ENCODE peak calls at places on chromosomes 2 and 18, in six cellular contexts. O, F, N, P, W and J are unnamed samples.

GRCh38 chr18:6145645-6146308 is 250.5 kb upstream of the TMEM200C start:
- DNase-seq in P (no peak), F (no peak), O (no peak), W (no peak), N (no peak), J (no peak)

GRCh38 chr18:12606592-12607315 is 51.2 kb downstream of the SPIRE1 start:
- DNase-seq in N (peak; percentile 50), F (no peak), P (peak; percentile 38), W (no peak), O (no peak), J (no peak)

GRCh38 chr2:232942831-232943230 is 70.2 kb downstream of the NGEF start:
- DNase-seq in O (no peak), F (no peak), P (no peak), N (no peak), W (no peak), J (no peak)

GRCh38 chr18:36454848-36455458 is 157.4 kb downstream of the FHOD3 start:
- DNase-seq in O (no peak), P (no peak), N (no peak), F (no peak), W (no peak), J (no peak)

GRCh38 chr2:74461187-74462053 is 3.2 kb downstream of the WBP1 start:
- DNase-seq in O (no peak), W (no peak), N (peak; percentile 47), F (peak; percentile 47), P (peak; percentile 51), J (peak; percentile 41)

GRCh38 chr2:11930211-11930761 is 183.9 kb downstream of the LPIN1 start:
- DNase-seq in N (no peak), P (no peak), F (peak; percentile 26), O (no peak), W (no peak), J (peak; percentile 32)

GRCh38 chr2:165633431-165633830 is 160.6 kb downstream of the GALNT3 start:
- DNase-seq in F (no peak), N (no peak), O (no peak), P (no peak), W (peak; percentile 34), J (no peak)

GRCh38 chr2:20135631-20136050 is 84.2 kb upstream of the LAPTM4A start:
- DNase-seq in P (peak; percentile 74), N (peak; percentile 75), F (peak; percentile 72), W (peak; percentile 63), O (no peak), J (peak; percentile 89)

GRCh38 chr2:202317080-202317859 is 51.7 kb downstream of the NOP58 start:
- DNase-seq in W (no peak), F (no peak), N (no peak), O (no peak), P (no peak), J (peak; percentile 37)

GRCh38 chr2:198657520-198658121 is 800.1 kb downstream of the SATB2 start:
- DNase-seq in W (no peak), P (peak; percentile 7), O (no peak), N (peak; percentile 36), F (peak; percentile 6), J (peak; percentile 3)

GRCh38 chr2:6031165-6031867 is 339.1 kb downstream of the SOX11 start:
- DNase-seq in W (no peak), P (no peak), O (no peak), F (no peak), N (no peak), J (no peak)

GRCh38 chr2:236574424-236575145 is 5.0 kb downstream of the ACKR3 start:
- DNase-seq in N (no peak), P (no peak), W (no peak), O (no peak), F (no peak), J (no peak)

GRCh38 chr2:208311954-208312353 is 45.9 kb downstream of the PIKFYVE start:
- DNase-seq in W (no peak), P (no peak), N (no peak), O (no peak), F (no peak), J (no peak)

GRCh38 chr2:200985806-200986205 is 22.3 kb upstream of the ORC2 start:
- DNase-seq in N (no peak), W (no peak), F (no peak), P (no peak), O (no peak), J (no peak)

GRCh38 chr2:98502556-98503335 is 58.1 kb downstream of the INPP4A start:
- DNase-seq in F (no peak), O (no peak), W (no peak), N (no peak), P (no peak), J (no peak)
- TF ChIP-seq CHD2 in F (no peak), O (no peak), W (no peak), N (no peak), P (no peak), J (no peak)

GRCh38 chr2:47897191-47897955 is 8.9 kb downstream of the FBXO11 start:
- DNase-seq in N (no peak), O (no peak), F (no peak), P (no peak), W (no peak), J (no peak)
- TF ChIP-seq CHD2 in N (no peak), O (no peak), F (no peak), P (no peak), W (no peak), J (no peak)

DNA sequence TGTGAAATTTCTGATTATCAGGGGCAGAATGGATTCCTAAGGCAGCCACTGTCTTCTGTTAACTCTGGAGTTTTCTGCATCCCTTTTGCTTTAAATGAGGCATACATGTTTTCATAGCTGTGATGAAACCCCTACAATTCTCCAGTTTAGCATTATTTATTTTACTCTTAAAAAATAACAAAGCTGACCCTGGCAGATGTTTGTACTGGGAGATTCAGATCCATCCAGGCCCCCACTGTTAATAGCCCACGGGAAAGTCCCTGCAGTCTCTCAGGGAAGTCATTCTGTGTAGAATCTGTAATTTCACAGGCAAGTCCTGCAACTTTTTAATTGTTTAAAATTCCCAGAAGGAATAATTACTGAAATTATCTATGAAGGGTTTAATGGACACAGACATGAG is 343 bp upstream of the SULT1C4 start:
- DNase-seq in O (no peak), W (no peak), F (no peak), N (no peak), P (peak; percentile 20), J (no peak)
- TF ChIP-seq CHD2 in O (no peak), W (no peak), F (no peak), N (no peak), P (no peak), J (no peak)

GRCh38 chr2:228479014-228479413 is 297.5 kb upstream of the SPHKAP start:
- DNase-seq in P (no peak), W (no peak), N (no peak), O (no peak), F (no peak), J (no peak)

GRCh38 chr2:228469721-228470120 is 288.2 kb upstream of the SPHKAP start:
- DNase-seq in W (no peak), O (no peak), F (no peak), P (no peak), N (no peak), J (no peak)

GRCh38 chr2:228474466-228474865 is 293.0 kb upstream of the SPHKAP start:
- DNase-seq in N (no peak), F (no peak), O (no peak), W (no peak), P (no peak), J (no peak)
- TF ChIP-seq CHD2 in N (no peak), F (no peak), O (no peak), W (no peak), P (no peak), J (no peak)

DNA sequence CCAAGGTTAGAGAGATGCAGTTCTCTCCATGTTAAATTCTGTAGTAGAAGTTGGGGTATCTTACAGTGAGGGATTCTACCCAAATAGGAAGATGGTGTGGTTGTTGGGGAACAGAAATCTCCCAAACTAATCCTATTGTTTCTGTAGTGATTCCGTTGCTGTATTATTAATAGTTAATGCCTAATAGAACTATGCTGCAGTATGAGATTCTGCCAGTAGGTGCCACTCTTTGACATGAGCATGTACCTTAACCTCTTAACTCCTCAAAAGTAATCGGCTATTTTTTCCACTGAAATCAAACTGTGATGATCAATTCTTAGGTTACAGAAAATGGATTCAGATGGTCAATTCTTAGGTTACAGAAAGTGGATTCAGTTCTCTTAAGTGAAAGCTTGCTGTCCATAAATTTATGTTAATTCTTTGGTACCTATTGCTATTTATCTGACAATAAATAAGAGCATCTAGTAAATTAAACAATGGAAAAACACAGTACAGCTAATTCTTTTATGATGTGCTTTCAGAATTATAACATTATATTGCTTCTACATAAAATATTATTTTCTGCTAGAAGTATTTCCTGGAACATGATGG is 97.9 kb upstream of the DLX2 start:
- DNase-seq in P (no peak), W (no peak), F (peak; percentile 29), O (no peak), N (peak; percentile 47), J (no peak)
- TF ChIP-seq CHD2 in P (no peak), W (no peak), F (no peak), O (no peak), N (no peak), J (no peak)

DNA sequence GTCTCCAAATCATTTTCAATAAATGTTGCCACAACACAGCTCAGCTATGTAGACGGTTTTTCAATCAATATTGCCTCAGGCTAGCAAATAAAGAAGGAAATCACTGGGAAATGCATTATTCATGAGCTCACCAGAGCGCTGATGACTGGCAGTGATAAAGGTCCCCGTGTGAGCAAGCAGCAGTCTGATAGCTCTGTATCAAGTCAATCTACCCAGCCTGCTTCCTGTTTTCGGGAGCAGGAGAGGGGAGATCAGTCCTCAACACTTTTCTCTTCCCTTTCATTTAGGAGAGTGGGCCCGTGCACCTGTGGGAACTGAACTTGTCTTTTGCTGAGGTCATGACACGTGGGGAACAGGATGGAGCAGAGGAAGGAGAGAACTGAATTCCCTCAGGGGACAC is 253.9 kb upstream of the SIX2 start:
- DNase-seq in N (no peak), F (no peak), W (no peak), P (no peak), O (no peak), J (peak; percentile 81)
- TF ChIP-seq CHD2 in N (no peak), F (no peak), W (no peak), P (no peak), O (no peak), J (peak; percentile 69)

DNA sequence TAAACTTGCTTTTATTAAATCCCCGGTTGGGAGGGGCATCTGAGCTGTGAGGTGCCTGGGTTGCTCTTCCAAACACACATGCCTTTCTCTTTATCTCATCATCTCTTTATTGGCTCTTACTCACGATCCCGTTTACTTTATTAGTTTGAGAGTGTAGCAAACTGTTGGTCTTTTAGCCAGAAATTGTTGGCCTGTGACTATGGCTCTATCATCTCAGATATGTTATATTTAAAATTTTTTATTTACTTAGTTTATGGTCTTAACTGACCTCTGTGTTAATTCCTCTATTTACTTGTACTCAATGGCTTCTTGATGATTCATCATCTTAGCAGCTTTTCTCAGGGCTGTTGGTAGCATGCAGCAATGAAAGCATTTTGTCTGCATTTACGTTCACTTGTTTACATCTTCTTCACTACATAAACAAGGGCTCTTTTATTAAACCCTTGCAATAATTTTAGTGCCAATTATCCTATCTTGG is 408.4 kb downstream of the HRH4 start:
- DNase-seq in O (no peak), W (no peak), P (no peak), N (no peak), F (no peak), J (no peak)
- TF ChIP-seq CHD2 in O (no peak), W (no peak), P (no peak), N (no peak), F (no peak), J (no peak)